ENCODE peak calls at places on chromosomes 3 and 15, in eight cellular contexts. V is mammary epithelial cell, K is AG09309, O is HFF-Myc, N is IMR-90, X is sigmoid colon, Q is WERI-Rb-1, E is fibroblast of villous mesenchyme. C is an unnamed sample.
A peak's percentile ranks its signal among the peaks of the same experiment; 100 is the strongest.

GRCh38 chr15:101361418-101361817 is 66.4 kb upstream of the SNRPA1 start:
- DNase-seq in E (no peak), N (no peak), O (no peak), Q (no peak), X (no peak), V (peak; percentile 43), K (no peak), C (no peak)

GRCh38 chr3:4742359-4742758 is 236.9 kb upstream of the BHLHE40 start:
- DNase-seq in V (no peak), E (no peak), K (no peak), Q (no peak), O (no peak), N (no peak), X (no peak), C (no peak)

GRCh38 chr3:113804701-113805100 is 33.9 kb upstream of the GRAMD1C start:
- DNase-seq in O (no peak), K (no peak), Q (no peak), N (no peak), X (no peak), V (no peak), E (no peak), C (no peak)

GRCh38 chr3:12966847-12967750 is 106.1 kb downstream of the IQSEC1 start:
- DNase-seq in Q (no peak), V (peak; percentile 27), X (no peak), N (peak; percentile 22), O (no peak), K (no peak), E (peak; percentile 25), C (no peak)

GRCh38 chr3:124333931-124334640 is 342.2 kb upstream of the ROPN1 start:
- DNase-seq in V (no peak), E (no peak), O (no peak), K (no peak), X (no peak), Q (no peak), N (no peak), C (no peak)

GRCh38 chr3:158912188-158912587 is 110.3 kb downstream of the MFSD1 start:
- DNase-seq in X (no peak), Q (no peak), K (no peak), E (no peak), V (no peak), O (no peak), N (no peak), C (no peak)

GRCh38 chr3:107772016-107772415 is 249.3 kb downstream of the BBX start:
- DNase-seq in O (no peak), N (no peak), Q (no peak), X (no peak), E (peak; percentile 18), V (no peak), K (no peak), C (no peak)

GRCh38 chr15:69983696-69984265 is 113.9 kb downstream of the TLE3 start:
- DNase-seq in O (no peak), N (no peak), K (no peak), X (no peak), E (no peak), V (peak; percentile 34), Q (no peak), C (no peak)

GRCh38 chr15:100721758-100722550 is 119.6 kb downstream of the ASB7 start:
- DNase-seq in O (peak; percentile 92), V (peak; percentile 100), K (peak; percentile 99), N (peak; percentile 100), E (peak; percentile 99), X (peak; percentile 96), Q (no peak), C (peak; percentile 100)

DNA sequence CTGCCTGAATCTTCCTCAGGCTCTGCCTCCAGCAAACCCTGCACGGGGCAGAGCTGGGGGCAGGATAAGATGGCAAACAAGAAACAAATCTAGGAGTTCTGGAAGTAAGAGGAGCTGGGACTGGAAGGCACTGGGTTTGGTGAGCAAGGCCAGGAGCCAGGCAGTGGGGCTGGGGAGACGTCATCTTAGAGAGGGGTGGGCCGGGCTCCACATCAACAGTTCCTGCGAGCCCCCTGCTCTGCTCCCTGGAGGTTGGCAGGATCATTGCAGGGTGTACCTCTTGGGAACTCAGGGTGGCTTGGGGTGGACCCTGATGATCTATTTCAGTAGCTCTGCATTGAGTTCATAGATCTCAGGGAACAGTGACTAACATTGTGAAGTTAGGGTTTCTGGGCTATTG is 87.3 kb upstream of the PRR23E start:
- DNase-seq in O (no peak), K (no peak), V (no peak), X (no peak), Q (no peak), N (no peak), E (no peak), C (no peak)
- TF ChIP-seq CTCF in O (no peak), K (no peak), V (no peak), X (no peak), Q (peak; percentile 8), N (no peak), E (no peak), C (peak; percentile 19)

DNA sequence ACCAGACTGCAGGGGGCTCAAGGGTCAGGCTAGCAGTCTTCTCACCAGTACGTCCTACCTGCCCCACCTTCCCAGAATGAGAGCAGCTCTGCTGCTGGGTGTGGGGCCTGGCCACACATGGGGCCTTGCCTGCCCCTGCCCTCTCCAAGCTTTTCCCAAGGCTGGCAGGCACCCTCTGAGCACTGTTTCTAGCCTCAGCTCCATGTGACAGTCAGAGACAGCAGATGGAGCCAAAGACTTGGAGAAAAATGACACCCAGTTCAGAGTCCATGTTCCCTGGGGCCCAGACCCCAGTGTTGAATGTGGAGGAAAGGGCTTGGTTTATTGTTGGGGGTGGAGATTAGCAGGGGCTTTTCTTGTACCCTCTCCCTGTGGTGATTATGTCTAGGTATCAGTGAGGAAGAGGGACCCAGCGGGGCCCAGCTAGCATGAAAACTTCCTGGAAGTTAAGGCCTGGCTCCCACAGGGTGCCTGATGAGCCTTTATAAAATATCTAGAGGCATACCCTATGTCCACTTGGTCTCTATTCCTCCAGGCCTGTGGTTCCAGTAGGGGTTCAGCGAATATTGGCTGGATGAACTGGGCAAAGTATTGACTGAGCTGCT is 153.8 kb downstream of the EEFSEC start:
- DNase-seq in Q (peak; percentile 22), N (no peak), O (no peak), E (peak; percentile 24), V (no peak), K (no peak), X (no peak), C (no peak)
- TF ChIP-seq CTCF in Q (peak; percentile 38), N (peak; percentile 9), O (no peak), E (peak; percentile 44), V (no peak), K (no peak), X (no peak), C (peak; percentile 19)

GRCh38 chr15:35210370-35210769 is 125.3 kb upstream of the NANOGP8 start:
- DNase-seq in E (no peak), V (no peak), N (no peak), K (no peak), Q (no peak), X (no peak), O (no peak), C (no peak)

GRCh38 chr15:35211240-35211952 is 126.3 kb upstream of the NANOGP8 start:
- DNase-seq in Q (no peak), E (no peak), X (no peak), O (no peak), N (no peak), V (no peak), K (no peak), C (no peak)

GRCh38 chr15:35208353-35208752 is 123.3 kb upstream of the NANOGP8 start:
- DNase-seq in X (no peak), V (no peak), K (no peak), Q (no peak), N (no peak), O (no peak), E (no peak), C (no peak)

GRCh38 chr15:35209838-35210237 is 124.7 kb upstream of the NANOGP8 start:
- DNase-seq in K (no peak), O (no peak), X (no peak), Q (no peak), V (peak; percentile 5), N (peak; percentile 30), E (no peak), C (no peak)

DNA sequence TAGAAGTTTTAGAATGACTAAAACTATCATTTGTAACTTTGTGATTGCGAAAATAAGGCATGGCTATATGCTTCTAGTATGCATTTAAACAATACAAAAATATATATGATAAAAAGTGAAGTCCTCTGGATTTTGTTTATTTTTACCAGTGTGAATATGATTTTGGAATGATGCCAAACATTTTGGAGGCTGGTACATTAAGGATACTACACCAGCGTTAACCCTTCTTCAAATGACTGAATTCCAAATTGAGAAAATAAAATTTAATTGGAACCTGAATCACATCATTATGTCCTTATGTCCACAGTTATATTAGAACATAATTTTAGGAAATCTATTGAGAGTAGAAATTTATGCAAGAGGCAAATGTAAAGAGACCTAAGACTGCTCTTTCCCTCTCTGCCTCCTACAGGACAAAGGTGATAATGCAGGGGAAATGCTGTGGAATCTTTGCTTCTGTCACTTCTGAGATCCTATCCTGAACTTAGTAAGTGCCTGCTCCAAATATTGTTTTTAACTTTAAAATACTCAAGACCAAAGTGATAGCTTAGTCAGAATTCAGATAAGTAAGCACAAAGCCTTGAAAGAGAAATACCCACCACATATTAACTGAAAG is 121.1 kb upstream of the NANOGP8 start:
- DNase-seq in V (peak; percentile 10), X (no peak), O (peak; percentile 21), K (no peak), Q (no peak), N (peak; percentile 13), E (peak; percentile 5), C (peak; percentile 1)
- TF ChIP-seq CTCF in V (peak; percentile 52), X (no peak), O (peak; percentile 67), K (peak; percentile 23), Q (peak; percentile 55), N (peak; percentile 36), E (peak; percentile 55), C (peak; percentile 81)

GRCh38 chr3:10164546-10165393 is at the start of gene IRAK2:
- DNase-seq in E (peak; percentile 54), V (peak; percentile 49), Q (peak; percentile 79), O (no peak), K (no peak), N (peak; percentile 50), X (peak; percentile 90), C (peak; percentile 62)

GRCh38 chr3:10170915-10171478 is 6.3 kb downstream of the IRAK2 start:
- DNase-seq in V (no peak), Q (no peak), K (no peak), O (no peak), X (no peak), E (no peak), N (no peak), C (no peak)

GRCh38 chr3:10162147-10162546 is 2.6 kb upstream of the IRAK2 start:
- DNase-seq in X (no peak), K (no peak), E (no peak), Q (no peak), N (no peak), V (no peak), O (no peak), C (no peak)

GRCh38 chr3:10169000-10169496 is 4.3 kb downstream of the IRAK2 start:
- DNase-seq in X (no peak), E (no peak), V (peak; percentile 48), K (no peak), Q (no peak), N (no peak), O (no peak), C (no peak)

GRCh38 chr3:10166213-10166604 is 1.5 kb downstream of the IRAK2 start:
- DNase-seq in N (no peak), O (no peak), K (no peak), E (no peak), X (no peak), Q (no peak), V (no peak), C (no peak)
- TF ChIP-seq CTCF in N (no peak), O (no peak), K (no peak), E (no peak), X (no peak), Q (no peak), V (no peak), C (no peak)

C was measured in HFFc6.